ENCODE peak calls at places on chromosomes 2 and 18, in five cellular contexts. Z is WTC11, S is GM20000, C is A549, Q is nephron progenitor cell. G is an unnamed sample.

GRCh38 chr2:73588177-73588576 is 54.0 kb downstream of the NAT8 start:
- DNase-seq in Z (no peak), S (no peak), C (no peak), Q (no peak), G (no peak)

GRCh38 chr2:187461294-187462261 is 13.5 kb upstream of the CALCRL start:
- DNase-seq in Z (peak; percentile 35), S (no peak), C (no peak), Q (no peak), G (no peak)

GRCh38 chr2:141647353-141647752 is 483.5 kb downstream of the LRP1B start:
- DNase-seq in Z (no peak), S (no peak), C (no peak), Q (no peak), G (no peak)

GRCh38 chr2:72989770-72990556 is 72.6 kb downstream of the EMX1 start:
- DNase-seq in Z (no peak), S (no peak), C (no peak), Q (no peak), G (no peak)

GRCh38 chr2:28678944-28679343 is 72.7 kb upstream of the PPP1CB start:
- DNase-seq in Z (no peak), S (peak; percentile 19), C (no peak), Q (no peak), G (peak; percentile 60)

GRCh38 chr2:239803102-239803763 is 221.9 kb downstream of the NDUFA10 start:
- DNase-seq in Z (no peak), S (no peak), C (no peak), Q (no peak), G (no peak)

GRCh38 chr2:88692187-88692586 is 714 bp downstream of the RPIA start:
- DNase-seq in Z (peak; percentile 14), S (peak; percentile 39), C (peak; percentile 35), Q (peak; percentile 28), G (peak; percentile 68)

GRCh38 chr2:102100371-102101096 is 42.0 kb upstream of the IL1R1 start:
- DNase-seq in Z (no peak), S (no peak), C (no peak), Q (no peak), G (peak; percentile 46)

GRCh38 chr18:41326311-41326710 is 628.7 kb upstream of the PIK3C3 start:
- DNase-seq in Z (no peak), S (no peak), C (no peak), Q (no peak), G (no peak)

GRCh38 chr2:38465789-38466127 is 88.7 kb upstream of the ATL2 start:
- DNase-seq in Z (peak; percentile 59), S (peak; percentile 56), C (peak; percentile 66), Q (no peak), G (peak; percentile 16)

GRCh38 chr2:55616509-55617159 is 788 bp downstream of the PPP4R3B start:
- DNase-seq in Z (no peak), S (peak; percentile 26), C (peak; percentile 53), Q (no peak), G (peak; percentile 49)

GRCh38 chr2:24909555-24910177 is 10.4 kb downstream of the ADCY3 start:
- DNase-seq in Z (no peak), S (no peak), C (no peak), Q (no peak), G (no peak)

GRCh38 chr18:33579147-33579867 is 1.3 kb downstream of the ASXL3 start:
- DNase-seq in Z (no peak), S (no peak), C (no peak), Q (peak; percentile 6), G (peak; percentile 3)

GRCh38 chr2:7661532-7661931 is 744.3 kb downstream of the RNF144A start:
- DNase-seq in Z (no peak), S (no peak), C (no peak), Q (no peak), G (no peak)

GRCh38 chr2:2147024-2147900 is 183.8 kb downstream of the MYT1L start:
- DNase-seq in Z (no peak), S (no peak), C (no peak), Q (no peak), G (no peak)

GRCh38 chr2:191386938-191387536 is 141.8 kb downstream of the MYO1B start:
- DNase-seq in Z (no peak), S (no peak), C (no peak), Q (no peak), G (no peak)

GRCh38 chr2:30255466-30256408 is 24.4 kb downstream of the LBH start:
- DNase-seq in Z (no peak), S (no peak), C (no peak), Q (no peak), G (peak; percentile 55)

GRCh38 chr2:43934567-43934966 is 61.2 kb downstream of the LRPPRC start:
- DNase-seq in Z (no peak), S (no peak), C (no peak), Q (no peak), G (no peak)

GRCh38 chr2:64260817-64261216 is 116.6 kb upstream of the PELI1 start:
- DNase-seq in Z (no peak), S (peak; percentile 50), C (no peak), Q (no peak), G (peak; percentile 23)

GRCh38 chr2:37829616-37830385 is 95.3 kb upstream of the RMDN2 start:
- DNase-seq in Z (no peak), S (no peak), C (no peak), Q (no peak), G (no peak)

GRCh38 chr2:85843543-85843942 is 45.2 kb downstream of the ST3GAL5 start:
- DNase-seq in Z (peak; percentile 72), S (no peak), C (peak; percentile 50), Q (no peak), G (peak; percentile 58)

GRCh38 chr18:75065251-75066000 is 143.5 kb downstream of the PTGR3 start:
- DNase-seq in Z (no peak), S (no peak), C (no peak), Q (no peak), G (no peak)

GRCh38 chr2:234730066-234730640 is 221.7 kb upstream of the SH3BP4 start:
- DNase-seq in Z (peak; percentile 21), S (no peak), C (no peak), Q (no peak), G (no peak)

GRCh38 chr18:56168049-56168781 is 470.2 kb downstream of the TXNL1 start:
- DNase-seq in Z (no peak), S (no peak), C (no peak), Q (no peak), G (no peak)

GRCh38 chr18:79725486-79725885 is 45.9 kb downstream of the CTDP1 start:
- DNase-seq in Z (no peak), S (no peak), C (no peak), Q (no peak), G (no peak)

GRCh38 chr18:51006061-51006818 is 23.8 kb upstream of the SMAD4 start:
- DNase-seq in Z (no peak), S (no peak), C (no peak), Q (no peak), G (no peak)

GRCh38 chr2:196131949-196132925 is 39.1 kb downstream of the STK17B start:
- DNase-seq in Z (peak; percentile 30), S (no peak), C (no peak), Q (no peak), G (peak; percentile 87)

GRCh38 chr2:16218651-16219050 is 278.3 kb downstream of the MYCN start:
- DNase-seq in Z (peak; percentile 54), S (peak; percentile 42), C (peak; percentile 25), Q (peak; percentile 34), G (peak; percentile 20)

GRCh38 chr18:63956755-63957154 is 7.7 kb downstream of the HMSD start:
- DNase-seq in Z (no peak), S (no peak), C (no peak), Q (no peak), G (no peak)

GRCh38 chr2:20221939-20222768 is 2.8 kb downstream of the SDC1 start:
- DNase-seq in Z (no peak), S (no peak), C (no peak), Q (no peak), G (no peak)

GRCh38 chr2:190202604-190203003 is 117.0 kb downstream of the HIBCH start:
- DNase-seq in Z (no peak), S (no peak), C (no peak), Q (no peak), G (no peak)

GRCh38 chr2:157304811-157305712 is 20.6 kb downstream of the ERMN start:
- DNase-seq in Z (no peak), S (no peak), C (no peak), Q (no peak), G (no peak)

GRCh38 chr2:56175779-56176178 is 8.0 kb upstream of the CCDC85A start:
- DNase-seq in Z (no peak), S (no peak), C (no peak), Q (no peak), G (no peak)

GRCh38 chr2:138113871-138114525 is 149.7 kb downstream of the HNMT start:
- DNase-seq in Z (no peak), S (no peak), C (no peak), Q (no peak), G (no peak)

DNA sequence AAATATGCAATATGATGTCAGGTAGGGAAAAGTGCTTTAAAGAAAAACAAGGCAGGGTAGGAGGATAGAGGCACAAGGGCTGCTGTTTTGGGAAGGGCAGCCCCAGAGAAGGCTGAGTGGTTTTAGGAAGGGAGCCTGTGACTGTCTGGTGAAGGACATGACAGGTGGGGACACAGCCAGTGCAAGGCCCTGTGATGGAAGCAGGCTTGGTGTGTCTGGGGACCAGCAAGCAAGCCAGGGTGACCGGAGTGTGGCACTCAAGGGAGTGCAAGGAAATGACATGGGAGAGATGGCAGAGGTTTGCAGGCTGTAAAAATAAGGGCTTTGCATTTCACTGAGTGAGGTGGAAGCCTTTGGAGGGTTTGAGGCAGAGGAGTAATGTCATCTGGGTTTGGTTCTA is 62.0 kb downstream of the LTBP1 start:
- DNase-seq in Z (no peak), S (no peak), C (no peak), Q (no peak), G (no peak)
- TF ChIP-seq CTCF in Z (no peak), S (no peak), C (no peak), Q (no peak), G (no peak)

GRCh38 chr2:99467390-99467789 is 22.4 kb downstream of the REV1 start:
- DNase-seq in Z (no peak), S (no peak), C (no peak), Q (no peak), G (no peak)
- TF ChIP-seq CTCF in Z (no peak), S (no peak), C (no peak), Q (no peak), G (no peak)

DNA sequence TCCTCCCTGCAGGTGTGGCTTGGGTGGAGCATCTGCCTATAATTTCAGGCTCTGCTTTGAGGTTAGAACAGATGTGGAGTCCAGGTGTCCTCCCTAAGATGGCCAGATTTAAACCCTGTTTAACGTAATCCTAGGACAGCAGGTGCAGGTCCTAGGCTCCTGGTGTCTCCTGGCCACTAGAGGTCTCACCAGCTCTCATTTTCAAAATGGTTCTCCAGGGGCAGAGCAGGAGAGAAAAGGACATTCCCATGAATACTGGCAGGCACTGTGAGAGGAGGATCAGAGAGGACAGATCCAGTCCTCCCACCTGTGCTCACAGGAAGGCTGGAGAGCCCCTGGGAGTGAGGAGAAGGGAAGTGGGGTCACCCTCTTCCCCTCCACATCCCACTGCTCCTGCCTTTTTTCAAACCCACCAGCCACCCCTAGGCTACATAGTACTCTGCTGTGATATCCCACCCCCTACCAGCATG is 100.6 kb upstream of the SMAD2 start:
- DNase-seq in Z (peak; percentile 59), S (peak; percentile 64), C (peak; percentile 40), Q (peak; percentile 52), G (peak; percentile 27)
- TF ChIP-seq CTCF in Z (peak; percentile 42), S (peak; percentile 72), C (peak; percentile 70), Q (peak; percentile 72), G (peak; percentile 43)

GRCh38 chr18:7164610-7165009 is 47.0 kb upstream of the LAMA1 start:
- DNase-seq in Z (no peak), S (no peak), C (peak; percentile 6), Q (no peak), G (peak; percentile 2)
- TF ChIP-seq CTCF in Z (no peak), S (no peak), C (no peak), Q (peak; percentile 26), G (no peak)

GRCh38 chr2:151808258-151809072 is 19.8 kb downstream of the ARL5A start:
- DNase-seq in Z (no peak), S (no peak), C (peak; percentile 23), Q (no peak), G (no peak)
- TF ChIP-seq CTCF in Z (no peak), S (peak; percentile 18), C (peak; percentile 61), Q (peak; percentile 42), G (peak; percentile 66)

G was measured in activated CD8-positive, alpha-beta T cell treated with anti-CD3 and anti-CD28 coated beads for 36 hours.